ENCODE peak calls at places on chromosomes 6 and 20, in five cellular contexts. X is left ventricle myocardium inferior, F is breast epithelium, C is uterus, G is fibroblast of the aortic adventitia. Z is an unnamed sample.

GRCh38 chr6:21791596-21791995 is 198.0 kb downstream of the SOX4 start:
- DNase-seq in G (no peak), F (no peak), C (no peak), X (no peak), Z (no peak)

GRCh38 chr6:112651239-112651638 is 304.1 kb downstream of the RFPL4B start:
- DNase-seq in C (no peak), G (peak), X (no peak), F (no peak), Z (peak)

GRCh38 chr20:22691369-22692118 is 107.2 kb upstream of the FOXA2 start:
- DNase-seq in X (peak), F (peak), C (peak), G (peak), Z (peak)

GRCh38 chr20:63552481-63553249 is 1.3 kb upstream of the FNDC11 start:
- DNase-seq in X (no peak), F (no peak), G (no peak), C (no peak), Z (no peak)

GRCh38 chr6:139109558-139109957 is 25.3 kb upstream of the HECA start:
- DNase-seq in F (no peak), G (peak), X (no peak), C (no peak), Z (peak)

GRCh38 chr6:56222509-56222908 is 24.9 kb downstream of the COL21A1 start:
- DNase-seq in X (no peak), C (no peak), F (no peak), G (peak), Z (no peak)

GRCh38 chr6:125670586-125670985 is 78.8 kb upstream of the HEY2 start:
- DNase-seq in C (no peak), G (no peak), X (peak), F (no peak), Z (no peak)

GRCh38 chr6:144327081-144327480 is 41.9 kb downstream of the UTRN start:
- DNase-seq in G (no peak), X (no peak), F (no peak), C (peak), Z (peak)

GRCh38 chr6:13261464-13261994 is 66.8 kb downstream of the TBC1D7 start:
- DNase-seq in X (no peak), F (no peak), G (no peak), C (no peak), Z (no peak)

GRCh38 chr6:24125980-24126379 is at the start of gene NRSN1:
- DNase-seq in X (no peak), G (no peak), F (no peak), C (no peak), Z (peak)

GRCh38 chr6:52522151-52522626 is 54.7 kb downstream of the TRAM2 start:
- DNase-seq in X (peak), C (peak), F (peak), G (peak), Z (no peak)

GRCh38 chr20:45450097-45450818 is 19.3 kb upstream of the WFDC2 start:
- DNase-seq in G (peak), C (no peak), X (no peak), F (no peak), Z (peak)

GRCh38 chr6:40356242-40356910 is 230.8 kb downstream of the LRFN2 start:
- DNase-seq in C (no peak), X (no peak), G (peak), F (no peak), Z (no peak)

GRCh38 chr20:62156592-62157386 is 13.2 kb downstream of the SS18L1 start:
- DNase-seq in G (peak), X (peak), C (peak), F (no peak), Z (peak)

GRCh38 chr6:154302111-154302752 is 54.4 kb downstream of the IPCEF1 start:
- DNase-seq in F (no peak), X (no peak), G (peak), C (no peak), Z (no peak)

GRCh38 chr6:14633453-14633852 is 515.9 kb downstream of the CD83 start:
- DNase-seq in G (no peak), X (no peak), C (no peak), F (no peak), Z (no peak)

GRCh38 chr6:137766596-137767370 is 100.3 kb upstream of the TNFAIP3 start:
- DNase-seq in X (no peak), F (no peak), G (no peak), C (no peak), Z (no peak)

GRCh38 chr6:167079853-167080297 is 43.0 kb upstream of the CCR6 start:
- DNase-seq in F (no peak), G (no peak), C (no peak), X (no peak), Z (no peak)

GRCh38 chr6:106213660-106214276 is 111.8 kb downstream of the ATG5 start:
- DNase-seq in X (no peak), F (no peak), C (no peak), G (no peak), Z (no peak)

GRCh38 chr20:49610701-49611538 is 43.0 kb upstream of the PTGIS start:
- DNase-seq in X (peak), C (peak), G (peak), F (peak), Z (peak)

GRCh38 chr6:163984446-163984936 is 570.0 kb downstream of the QKI start:
- DNase-seq in F (no peak), G (no peak), C (no peak), X (no peak), Z (no peak)

GRCh38 chr6:14925025-14925595 is 320.8 kb upstream of the JARID2 start:
- DNase-seq in G (peak), X (no peak), C (no peak), F (no peak), Z (no peak)

GRCh38 chr6:4074478-4075235 is 4.3 kb downstream of the FAM217A start:
- DNase-seq in G (no peak), X (no peak), F (no peak), C (no peak), Z (no peak)

GRCh38 chr6:77456531-77457248 is 6.6 kb downstream of the HTR1B start:
- DNase-seq in F (no peak), G (peak), X (no peak), C (no peak), Z (no peak)

GRCh38 chr6:80872194-80872950 is 765.9 kb downstream of the BCKDHB start:
- DNase-seq in G (peak), F (no peak), X (peak), C (no peak), Z (peak)

GRCh38 chr6:11869656-11870340 is 91.2 kb upstream of the ADTRP start:
- DNase-seq in F (no peak), C (no peak), G (peak), X (peak), Z (no peak)

GRCh38 chr6:34412054-34412453 is 13.8 kb downstream of the RPS10 start:
- DNase-seq in C (no peak), G (no peak), X (no peak), F (no peak), Z (no peak)

GRCh38 chr6:7723041-7723447 is 2.9 kb upstream of the BMP6 start:
- DNase-seq in C (peak), G (peak), F (peak), X (peak), Z (peak)

GRCh38 chr6:158170656-158171081 is 2.5 kb downstream of the GTF2H5 start:
- DNase-seq in C (no peak), X (no peak), F (no peak), G (peak), Z (no peak)

GRCh38 chr6:165159459-165159858 is 149.9 kb downstream of the C6orf118 start:
- DNase-seq in C (no peak), F (no peak), X (no peak), G (no peak), Z (no peak)

GRCh38 chr6:62805431-62805830 is 405.8 kb upstream of the FKBP1C start:
- DNase-seq in X (no peak), F (no peak), G (no peak), C (no peak), Z (no peak)

GRCh38 chr6:111080713-111081112 is 6.6 kb upstream of the SLC16A10 start:
- DNase-seq in X (no peak), F (no peak), G (peak), C (no peak), Z (no peak)